ENCODE peak calls at places on chromosome 10, in five cellular contexts. Q, F, P, L and N are unnamed samples.

GRCh38 chr10:48806282-48806681 is 121.6 kb downstream of the WDFY4 start:
- DNase-seq in Q (no peak), F (no peak), P (no peak), L (peak), N (no peak)

GRCh38 chr10:94111367-94111766 is 117.6 kb downstream of the PLCE1 start:
- DNase-seq in Q (no peak), F (no peak), P (no peak), L (no peak), N (no peak)

GRCh38 chr10:32461203-32461602 is 15.3 kb downstream of the CCDC7 start:
- DNase-seq in Q (peak), F (no peak), P (no peak), L (no peak), N (no peak)

GRCh38 chr10:104441601-104442000 is 88.0 kb downstream of the CFAP58 start:
- DNase-seq in Q (no peak), F (peak), P (no peak), L (peak), N (no peak)

GRCh38 chr10:70816220-70816894 is 609 bp downstream of the SGPL1 start:
- DNase-seq in Q (peak), F (peak), P (peak), L (peak), N (peak)

GRCh38 chr10:18753496-18753895 is 94.3 kb downstream of the ARL5B start:
- DNase-seq in Q (no peak), F (no peak), P (no peak), L (no peak), N (no peak)

GRCh38 chr10:12785338-12785934 is 216.1 kb downstream of the CCDC3 start:
- DNase-seq in Q (no peak), F (no peak), P (no peak), L (peak), N (no peak)

GRCh38 chr10:62454696-62455451 is 80.7 kb downstream of the ZNF365 start:
- DNase-seq in Q (no peak), F (peak), P (no peak), L (no peak), N (no peak)

GRCh38 chr10:102517553-102517952 is 13.8 kb downstream of the SUFU start:
- DNase-seq in Q (no peak), F (no peak), P (no peak), L (no peak), N (no peak)

DNA sequence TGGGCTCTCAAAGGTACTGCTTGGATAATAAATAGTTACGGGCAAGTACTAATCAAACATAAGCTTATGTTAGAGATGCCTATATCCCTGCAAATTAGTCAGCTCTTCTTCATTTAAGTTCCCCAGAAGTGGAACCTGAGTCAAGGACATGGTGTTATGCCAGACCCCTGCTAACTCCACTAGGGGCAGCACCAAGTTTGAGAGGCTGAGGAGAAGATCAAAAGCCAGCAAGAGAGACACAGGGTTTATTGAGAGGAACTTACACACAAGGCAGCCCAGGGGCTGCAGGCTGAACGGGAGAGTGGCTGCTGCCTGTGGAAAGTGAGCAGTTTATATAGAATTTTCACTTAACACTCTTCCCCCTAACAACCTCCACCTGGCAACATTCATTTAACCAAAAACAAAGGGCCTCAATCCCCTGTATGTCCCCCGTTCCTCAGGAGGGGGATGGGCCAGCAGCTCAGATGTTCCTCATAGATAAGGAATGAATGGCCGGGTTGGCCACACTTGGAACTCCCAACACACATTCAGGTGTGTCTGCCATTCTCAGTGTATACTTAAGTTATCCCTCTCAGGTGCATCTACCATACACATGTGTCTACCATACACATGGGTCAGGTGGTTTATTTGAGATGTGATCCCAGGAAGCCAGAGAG is 62.6 kb upstream of the GHITM start:
- DNase-seq in Q (peak), F (no peak), P (no peak), L (peak), N (no peak)
- H3K4me3 ChIP-seq in Q (no peak), F (no peak), P (no peak), L (no peak), N (no peak)

DNA sequence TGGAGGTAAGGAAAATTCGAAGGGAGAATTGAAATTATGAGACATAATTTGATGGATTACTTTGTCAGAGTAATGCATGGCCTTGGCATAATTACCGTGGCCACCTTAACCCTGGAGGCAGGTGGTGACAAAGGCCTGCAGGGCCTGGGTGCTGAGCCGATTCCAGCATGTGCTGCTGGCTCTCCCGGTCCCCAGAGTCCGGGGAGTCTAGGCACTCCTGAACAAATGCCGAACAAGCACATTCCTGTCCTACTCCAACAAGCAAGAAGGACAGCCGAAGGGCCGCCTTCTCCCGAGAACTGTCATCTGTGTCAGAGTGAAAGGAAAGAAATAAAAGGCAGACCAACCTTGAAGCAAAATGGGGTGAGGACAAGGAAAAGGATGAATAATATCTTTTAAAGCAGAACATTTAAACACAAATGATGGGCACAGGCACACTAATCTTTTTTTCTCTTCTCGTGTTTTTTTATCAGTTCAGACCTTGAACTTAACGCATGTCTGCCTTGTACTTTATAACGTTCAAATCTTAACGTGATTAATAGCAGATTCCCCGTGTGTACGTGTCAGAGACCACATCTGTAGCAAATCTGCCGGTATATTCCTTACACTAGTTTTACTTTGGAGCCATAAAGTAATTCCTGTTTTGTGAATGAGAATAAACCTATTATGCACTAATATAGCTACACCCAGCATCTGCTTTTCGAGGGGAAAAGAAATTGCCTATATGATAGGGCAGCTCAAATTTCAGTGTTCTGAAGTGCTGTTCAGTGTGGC is 166.2 kb upstream of the TCF7L2 start:
- DNase-seq in Q (no peak), F (no peak), P (no peak), L (no peak), N (no peak)
- H3K4me3 ChIP-seq in Q (no peak), F (no peak), P (no peak), L (no peak), N (no peak)

GRCh38 chr10:5095687-5096086 is 1.5 kb downstream of the AKR1C3 start:
- DNase-seq in Q (no peak), F (no peak), P (no peak), L (no peak), N (no peak)
- H3K4me3 ChIP-seq in Q (no peak), F (no peak), P (no peak), L (no peak), N (peak)

GRCh38 chr10:124158592-124158991 is 65.2 kb upstream of the CHST15 start:
- DNase-seq in Q (no peak), F (no peak), P (no peak), L (no peak), N (no peak)
- H3K4me3 ChIP-seq in Q (no peak), F (no peak), P (no peak), L (no peak), N (no peak)

GRCh38 chr10:96089116-96089515 is 41.0 kb upstream of the ZNF518A start:
- DNase-seq in Q (no peak), F (no peak), P (no peak), L (no peak), N (no peak)
- H3K4me3 ChIP-seq in Q (peak), F (no peak), P (peak), L (no peak), N (peak)